ENCODE peak calls at places on chromosomes 7 and 10, in ten cellular contexts. X, U, Q, Y, D, K, G, M, V and L are unnamed samples.

GRCh38 chr10:47031251-47031952 is 120.2 kb downstream of the PTPN20 start:
- DNase-seq in X (peak; percentile 23), V (no peak), G (peak; percentile 35), U (peak; percentile 72), M (peak; percentile 61), D (no peak), K (peak; percentile 77), Q (no peak), Y (peak; percentile 3), L (no peak)

GRCh38 chr7:155998328-155998691 is 186.0 kb upstream of the SHH start:
- DNase-seq in Q (no peak), K (no peak), X (no peak), U (no peak), D (no peak), M (no peak), Y (no peak), G (peak; percentile 39), V (no peak), L (no peak)

GRCh38 chr10:77328272-77328816 is 309.3 kb downstream of the KCNMA1 start:
- DNase-seq in V (peak; percentile 86), D (no peak), U (no peak), Q (no peak), X (no peak), M (peak; percentile 64), Y (no peak), K (no peak), G (peak; percentile 51), L (no peak)

GRCh38 chr10:32347363-32347735 is 391 bp upstream of the EPC1 start:
- DNase-seq in K (no peak), X (peak; percentile 6), V (no peak), Q (no peak), M (no peak), D (no peak), G (no peak), U (no peak), Y (no peak), L (no peak)

GRCh38 chr7:11083214-11083568 is 109.5 kb downstream of the PHF14 start:
- DNase-seq in D (no peak), X (no peak), M (no peak), Q (no peak), Y (no peak), V (no peak), G (no peak), K (no peak), U (no peak), L (no peak)

GRCh38 chr7:94395141-94396041 is 696 bp downstream of the COL1A2 start:
- DNase-seq in Q (peak; percentile 64), V (peak; percentile 75), K (peak; percentile 88), X (peak; percentile 59), U (no peak), G (peak; percentile 67), D (no peak), M (peak; percentile 89), Y (peak; percentile 58), L (peak; percentile 21)

GRCh38 chr7:378551-379455 is 88.8 kb downstream of the FOXL3 start:
- DNase-seq in K (peak; percentile 68), D (peak; percentile 66), G (peak; percentile 41), V (no peak), Q (no peak), M (peak; percentile 7), Y (no peak), X (no peak), U (peak; percentile 53), L (peak; percentile 22)

GRCh38 chr10:80281784-80282505 is 7.5 kb downstream of the MAT1A start:
- DNase-seq in M (no peak), Q (no peak), K (no peak), U (no peak), V (no peak), Y (no peak), D (no peak), X (no peak), G (no peak), L (no peak)

GRCh38 chr7:226281-226882 is 34.0 kb downstream of the FAM20C start:
- DNase-seq in Q (no peak), U (no peak), X (no peak), M (peak; percentile 86), V (no peak), G (peak; percentile 73), K (no peak), Y (no peak), D (no peak), L (no peak)

GRCh38 chr7:88219781-88220747 is at the start of gene SRI:
- DNase-seq in Y (peak; percentile 74), G (peak; percentile 91), M (peak; percentile 96), X (peak; percentile 61), K (peak; percentile 89), V (peak; percentile 91), U (peak; percentile 93), Q (peak; percentile 55), D (peak; percentile 93), L (peak; percentile 91)

GRCh38 chr7:47478017-47478344 is 103.9 kb downstream of the TNS3 start:
- DNase-seq in V (no peak), K (no peak), M (peak; percentile 64), X (no peak), U (no peak), Y (peak; percentile 49), D (no peak), Q (no peak), G (no peak), L (no peak)

GRCh38 chr7:93723424-93724124 is 149.1 kb upstream of the CALCR start:
- DNase-seq in Y (no peak), Q (no peak), D (no peak), U (no peak), X (no peak), M (no peak), V (peak; percentile 12), G (no peak), K (no peak), L (no peak)

GRCh38 chr10:88232029-88232895 is 350.9 kb downstream of the RNLS start:
- DNase-seq in V (no peak), Q (no peak), G (no peak), Y (peak; percentile 67), M (peak; percentile 48), U (peak; percentile 91), D (peak; percentile 85), K (peak; percentile 82), X (no peak), L (no peak)

GRCh38 chr7:128215739-128216138 is 25.3 kb upstream of the LEP start:
- DNase-seq in D (no peak), G (no peak), Y (no peak), Q (no peak), V (no peak), M (peak; percentile 48), K (peak; percentile 19), X (no peak), U (no peak), L (no peak)

GRCh38 chr7:111459757-111460280 is 102.5 kb downstream of the IMMP2L start:
- DNase-seq in M (peak; percentile 16), D (no peak), G (no peak), V (no peak), Y (no peak), K (no peak), Q (no peak), X (no peak), U (no peak), L (no peak)

DNA sequence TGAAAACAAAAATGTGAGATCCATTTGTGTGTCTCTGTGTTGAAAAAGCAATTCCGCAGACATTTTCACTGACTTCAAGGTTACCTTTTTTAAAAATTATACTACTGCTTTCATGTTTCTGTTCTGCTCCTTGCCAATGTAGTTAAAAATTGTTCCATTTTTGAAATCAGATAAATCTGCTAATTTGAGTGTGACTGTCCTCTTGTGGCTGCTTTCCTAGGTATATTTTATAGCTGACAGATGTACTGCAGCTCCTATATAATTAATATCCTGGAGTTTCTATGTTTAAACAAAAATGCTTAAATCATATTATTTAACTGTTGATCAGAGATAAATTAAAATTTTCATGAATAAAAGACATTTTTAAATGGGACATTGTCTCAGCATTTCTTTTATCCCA is 177.6 kb upstream of the LRRTM3 start:
- DNase-seq in U (no peak), M (no peak), Q (no peak), Y (no peak), V (no peak), X (no peak), K (no peak), G (no peak), D (no peak), L (no peak)
- H3K27ac ChIP-seq in U (no peak overlapping the region), M (no peak overlapping the region), Q (no peak overlapping the region), Y (no peak overlapping the region), V (no peak overlapping the region), X (no peak overlapping the region), K (no peak overlapping the region), G (no peak overlapping the region), D (no peak overlapping the region), L (no peak overlapping the region)

GRCh38 chr7:44145969-44146897 is 5.1 kb upstream of the MYL7 start:
- DNase-seq in K (peak; percentile 92), D (peak; percentile 92), X (peak; percentile 41), U (peak; percentile 84), M (peak; percentile 71), Q (no peak), V (peak; percentile 91), G (peak; percentile 83), Y (peak; percentile 83), L (peak; percentile 48)
- H3K4me3 ChIP-seq in K (peak overlapping the region; percentile 45), D (peak overlapping the region; percentile 52), X (no peak overlapping the region), U (peak overlapping the region; percentile 63), M (peak overlapping the region; percentile 61), Q (peak overlapping the region; percentile 53), V (peak overlapping the region; percentile 25), G (peak overlapping the region; percentile 29), Y (peak overlapping the region; percentile 49), L (peak overlapping the region; percentile 51)

DNA sequence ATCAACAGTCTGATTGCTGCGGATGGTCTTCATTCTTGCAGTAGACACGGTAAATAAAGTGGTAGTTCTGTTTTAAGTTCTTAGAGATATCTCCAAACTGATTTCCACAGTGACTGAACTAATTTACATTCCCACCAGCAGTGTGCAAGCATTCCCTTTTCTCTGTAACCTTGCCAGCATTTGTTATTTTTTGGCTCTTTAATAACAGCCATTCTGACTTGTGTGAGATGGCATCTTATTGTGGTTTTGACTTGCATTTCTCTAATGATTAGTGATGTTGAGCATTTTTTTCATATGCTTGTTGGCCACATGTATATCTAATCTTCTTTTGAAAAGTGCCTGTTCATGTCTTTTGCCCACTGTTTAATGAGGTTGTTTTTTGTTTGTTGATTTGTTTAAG is 30.2 kb upstream of the CXCL12 start:
- DNase-seq in G (no peak), Q (no peak), X (no peak), Y (no peak), V (no peak), K (no peak), D (no peak), U (no peak), M (no peak), L (no peak)
- H3K27me3 ChIP-seq in G (no peaks in the 10 kb centered on the region), Q (peaks cover 25% of the 10 kb centered on the region), X (peaks cover 22% of the 10 kb centered on the region), Y (no peaks in the 10 kb centered on the region), V (no peaks in the 10 kb centered on the region), K (no peaks in the 10 kb centered on the region), D (no peaks in the 10 kb centered on the region), U (no peaks in the 10 kb centered on the region), M (peaks cover 4% of the 10 kb centered on the region), L (no peaks in the 10 kb centered on the region)

DNA sequence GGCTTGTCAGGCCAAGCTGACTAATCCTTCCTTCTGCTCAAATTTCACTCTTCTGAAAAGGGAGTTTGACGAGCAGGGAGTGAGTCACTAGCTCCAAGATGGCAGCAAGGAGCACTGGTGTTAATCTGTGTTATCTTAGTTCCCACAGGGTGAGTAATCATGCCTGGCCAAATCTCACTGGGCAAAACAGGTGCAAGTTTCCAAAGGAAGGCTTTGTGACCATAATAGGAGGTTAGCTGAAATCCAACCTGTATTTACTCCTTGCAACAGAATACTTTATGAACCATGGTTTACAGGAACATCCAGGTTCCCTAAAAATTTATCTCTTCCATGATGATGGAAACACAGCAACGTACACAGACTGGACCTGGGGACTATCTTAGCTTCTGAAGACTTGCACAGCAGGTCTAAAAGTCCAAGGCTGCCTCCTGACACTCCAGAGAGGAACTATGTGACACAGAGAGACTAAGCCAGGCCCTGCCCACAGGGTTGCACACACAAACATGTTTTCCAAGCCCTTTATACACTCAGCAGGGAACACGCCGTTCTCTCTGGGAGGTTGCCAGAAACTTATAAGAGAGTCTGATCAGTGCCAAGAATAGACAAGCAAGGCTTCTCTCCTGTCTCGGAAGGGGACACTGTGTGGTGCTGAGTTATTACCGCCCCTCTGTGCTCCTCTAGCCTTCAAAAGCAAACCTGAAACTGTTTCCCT is 46.3 kb downstream of the PDK4 start:
- DNase-seq in D (peak; percentile 79), U (peak; percentile 93), Q (peak; percentile 13), Y (peak; percentile 94), M (peak; percentile 86), G (no peak), X (peak; percentile 51), K (peak; percentile 99), V (no peak), L (no peak)
- H3K27ac ChIP-seq in D (peak overlapping the region; percentile 83), U (peak overlapping the region; percentile 97), Q (no peak overlapping the region), Y (peak overlapping the region; percentile 82), M (no peak overlapping the region), G (no peak overlapping the region), X (no peak overlapping the region), K (peak overlapping the region; percentile 92), V (no peak overlapping the region), L (no peak overlapping the region)